ENCODE peak calls at places on chromosomes 6 and 20, in four cellular contexts. X, E, R and D are unnamed samples. For H3K4me1, the result is how much of the 10 kb centered on the place peaks cover.

GRCh38 chr6:159082039-159082815 is 37.4 kb upstream of the TAGAP start:
- DNase-seq in X (no peak), R (no peak), E (no peak), D (no peak)

GRCh38 chr6:156617376-156617775 is 159.8 kb upstream of the ARID1B start:
- DNase-seq in E (peak), R (peak), X (peak), D (peak)

GRCh38 chr20:45036044-45036755 is 64.7 kb downstream of the KCNS1 start:
- DNase-seq in E (no peak), X (no peak), R (no peak), D (no peak)

GRCh38 chr6:91667596-91667995 is 1080.7 kb upstream of the MAP3K7 start:
- DNase-seq in E (no peak), X (no peak), R (no peak), D (no peak)

GRCh38 chr6:141097471-141097870 is 1035.3 kb upstream of the GJE1 start:
- DNase-seq in E (no peak), X (no peak), R (no peak), D (no peak)

GRCh38 chr20:11214281-11214680 is 540.5 kb upstream of the JAG1 start:
- DNase-seq in R (no peak), X (no peak), E (no peak), D (no peak)

GRCh38 chr6:14655990-14656640 is 538.5 kb downstream of the CD83 start:
- DNase-seq in E (no peak), X (no peak), R (no peak), D (no peak)

GRCh38 chr6:102631921-102632320 is 1238.4 kb downstream of the GRIK2 start:
- DNase-seq in X (no peak), E (no peak), R (no peak), D (no peak)

GRCh38 chr6:88220493-88220892 is 54.3 kb upstream of the CNR1 start:
- DNase-seq in R (no peak), X (peak), E (no peak), D (no peak)

GRCh38 chr20:17767624-17768023 is 67.9 kb downstream of the BANF2 start:
- DNase-seq in X (peak), E (no peak), R (no peak), D (no peak)

GRCh38 chr6:117509021-117509420 is 26.5 kb downstream of the DCBLD1 start:
- DNase-seq in R (no peak), E (no peak), X (no peak), D (no peak)

GRCh38 chr6:170537329-170537728 is 15.8 kb downstream of the PSMB1 start:
- DNase-seq in R (no peak), E (no peak), X (no peak), D (no peak)

GRCh38 chr6:30918675-30919074 is 4.6 kb downstream of the VARS2 start:
- DNase-seq in R (no peak), E (no peak), X (no peak), D (no peak)

GRCh38 chr6:29792123-29793035 is 35.2 kb upstream of the HLA-G start:
- DNase-seq in X (peak), R (peak), E (peak), D (peak)

GRCh38 chr6:2129076-2129695 is 116.2 kb downstream of the GMDS start:
- DNase-seq in R (no peak), X (no peak), E (no peak), D (no peak)

GRCh38 chr20:45949542-45950329 is 15.3 kb downstream of the PCIF1 start:
- DNase-seq in R (no peak), E (no peak), X (no peak), D (no peak)

GRCh38 chr6:5051394-5051793 is 33.7 kb upstream of the PPP1R3G start:
- DNase-seq in R (no peak), X (no peak), E (no peak), D (no peak)

GRCh38 chr6:35691027-35691824 is 2.5 kb upstream of the FKBP5 start:
- DNase-seq in E (peak), X (peak), R (peak), D (peak)

GRCh38 chr6:36714511-36714910 is 16.9 kb downstream of the RAB44 start:
- DNase-seq in E (no peak), R (no peak), X (no peak), D (no peak)

GRCh38 chr20:58103961-58104360 is 124.5 kb downstream of the ANKRD60 start:
- DNase-seq in E (no peak), R (no peak), X (no peak), D (no peak)

GRCh38 chr6:115545410-115545986 is 515.2 kb downstream of the FRK start:
- DNase-seq in R (no peak), X (no peak), E (peak), D (no peak)

GRCh38 chr20:61775423-61775822 is 290.3 kb downstream of the TAF4 start:
- DNase-seq in R (no peak), E (no peak), X (no peak), D (no peak)

GRCh38 chr20:3646067-3646440 is 17.1 kb downstream of the GFRA4 start:
- DNase-seq in R (no peak), X (no peak), E (no peak), D (no peak)

GRCh38 chr6:24026050-24026449 is 100.0 kb upstream of the NRSN1 start:
- DNase-seq in E (no peak), R (no peak), X (no peak), D (no peak)

GRCh38 chr20:50356522-50356880 is 153.7 kb upstream of the PTPN1 start:
- DNase-seq in R (no peak), E (no peak), X (no peak), D (no peak)

GRCh38 chr20:54043044-54043967 is 27.1 kb downstream of the BCAS1 start:
- DNase-seq in E (no peak), R (no peak), X (no peak), D (no peak)

GRCh38 chr6:63573899-63574553 is 1.7 kb downstream of the LOC128125822 start:
- DNase-seq in R (peak), E (peak), X (peak), D (peak)

GRCh38 chr20:5654557-5654956 is 95.6 kb upstream of the SHLD1 start:
- DNase-seq in R (no peak), X (no peak), E (no peak), D (no peak)

DNA sequence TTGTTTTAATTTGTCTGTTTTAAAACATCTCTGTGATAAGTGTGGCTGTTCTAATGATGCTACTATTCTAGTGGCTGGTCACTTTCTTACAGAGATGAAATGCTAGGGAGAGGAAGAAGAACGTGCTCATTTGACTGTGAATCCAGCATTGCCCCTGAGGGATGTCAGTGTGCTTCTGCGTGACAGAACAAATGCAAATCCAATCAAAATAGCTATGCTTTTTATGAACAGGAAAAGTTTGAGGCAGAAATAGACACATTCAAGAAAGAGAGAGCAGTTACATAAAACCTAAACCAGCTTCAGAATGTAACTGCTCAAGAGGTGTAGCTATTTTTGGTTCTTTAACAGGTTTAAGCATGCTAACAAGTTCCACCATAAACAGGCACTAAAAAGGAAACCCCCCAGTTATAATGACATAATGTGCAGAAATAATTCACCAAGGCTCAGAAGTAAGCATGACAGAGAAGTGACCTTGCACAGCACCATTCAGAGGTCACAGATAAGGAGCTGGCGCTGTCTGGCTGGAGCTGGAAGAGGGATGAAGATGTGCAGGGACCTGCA is 385.3 kb downstream of the EPM2A start:
- DNase-seq in X (no peak), E (no peak), R (no peak), D (no peak)
- H3K4me3 ChIP-seq in X (no peak), E (no peak), R (no peak), D (no peak)

GRCh38 chr6:138752017-138752416 is 21.6 kb upstream of the CCDC28A start:
- DNase-seq in R (no peak), X (no peak), E (no peak), D (no peak)
- TF ChIP-seq CTCF in R (no peak), X (no peak), E (no peak), D (no peak)

GRCh38 chr20:51420111-51420510 is 122.4 kb downstream of the NFATC2 start:
- DNase-seq in E (no peak), R (no peak), X (no peak), D (no peak)
- H3K4me1 ChIP-seq in E (under half), R (under half), X (under half), D (under half)

DNA sequence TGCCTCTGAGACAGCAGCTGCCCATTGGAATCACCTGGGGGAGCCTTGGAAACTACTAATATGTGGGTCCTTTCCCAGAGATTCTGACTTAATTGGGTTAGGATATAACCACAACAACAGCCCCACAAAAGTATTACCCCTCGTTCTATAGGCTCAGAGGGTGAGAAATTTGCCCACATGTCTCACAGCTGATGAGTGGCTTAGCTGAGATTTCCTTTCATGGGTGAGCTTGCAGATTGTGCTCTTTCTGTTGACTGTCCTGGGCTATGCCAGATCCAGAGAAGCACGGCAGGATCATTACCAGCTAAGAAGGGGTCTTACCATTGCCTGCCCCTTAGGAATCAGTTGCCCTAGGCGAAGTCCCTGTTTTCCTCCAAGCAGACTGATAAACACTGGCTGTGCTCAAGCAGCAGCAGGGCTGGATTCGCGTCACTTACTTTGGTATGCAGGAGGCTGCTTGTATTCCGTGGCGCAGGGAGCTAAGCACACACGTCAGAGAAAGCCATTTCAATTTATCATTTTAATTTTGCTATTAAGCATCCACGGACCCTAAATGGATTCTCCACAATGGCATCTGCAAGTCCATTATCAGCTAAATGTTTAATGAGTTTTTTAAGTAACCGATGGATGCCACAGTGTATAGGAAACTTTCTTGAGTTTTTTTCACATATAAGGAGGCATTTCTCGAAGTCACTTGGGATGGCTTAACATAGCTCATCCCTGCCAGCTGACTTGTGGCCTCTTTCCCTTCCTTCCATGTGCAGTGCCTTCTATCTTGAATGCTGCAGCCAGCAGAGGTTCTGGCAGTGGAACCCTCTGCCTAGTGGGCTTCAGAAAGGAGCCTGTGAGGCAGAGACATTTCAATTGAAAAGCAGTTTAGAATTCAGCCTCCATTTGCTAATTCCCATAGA is 51.6 kb downstream of the AKAP12 start:
- DNase-seq in R (no peak), X (peak), E (peak), D (peak)
- H3K4me3 ChIP-seq in R (no peak), X (no peak), E (no peak), D (no peak)

DNA sequence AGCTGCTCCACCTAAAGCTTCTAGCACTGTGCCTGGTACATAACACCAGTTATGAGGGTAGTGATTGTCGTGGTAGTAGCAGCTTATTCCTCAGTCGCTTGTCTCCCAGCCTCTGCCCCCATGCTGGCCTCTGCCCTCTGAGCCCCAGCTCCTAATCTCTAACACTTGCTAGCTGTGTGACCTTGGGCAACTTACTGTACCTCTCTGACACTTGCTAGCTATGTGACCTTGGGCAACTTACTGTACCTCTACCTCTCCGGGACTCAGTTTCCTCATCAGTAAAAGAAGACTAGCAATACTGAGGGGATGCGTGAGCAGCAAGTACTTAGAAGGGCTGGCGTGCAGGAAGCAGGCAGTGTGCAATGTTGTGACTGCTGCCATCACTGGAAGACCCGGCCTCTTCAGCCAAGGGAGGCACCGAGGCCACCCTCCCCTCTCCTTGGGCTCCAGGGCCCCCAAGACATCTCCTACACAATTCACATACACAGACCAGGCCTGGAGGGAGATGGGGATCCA is 9.9 kb downstream of the MDFI start:
- DNase-seq in E (no peak), X (no peak), R (no peak), D (no peak)
- TF ChIP-seq CTCF in E (no peak), X (no peak), R (no peak), D (no peak)